ENCODE peak calls at places on chromosomes 6 and 20, in nine cellular contexts. M is fibroblast of lung; X is OCI-LY7; Y is thyroid gland; D is A673; F is breast epithelium; H is naive thymus-derived CD4-positive, alpha-beta T cell; L is ovary; U is A549. I is an unnamed sample.

GRCh38 chr6:93474733-93475179 is 55.4 kb upstream of the EPHA7 start:
- DNase-seq in Y (no peak), X (no peak), U (no peak), D (no peak), M (no peak), F (no peak), L (no peak), H (no peak), I (no peak)

GRCh38 chr6:131379951-131380350 is 193.1 kb upstream of the ARG1 start:
- DNase-seq in L (no peak), U (no peak), F (no peak), X (no peak), D (no peak), Y (no peak), M (peak), H (no peak), I (no peak)

GRCh38 chr20:57867807-57868206 is 158.0 kb upstream of the PMEPA1 start:
- DNase-seq in F (no peak), H (no peak), U (no peak), L (no peak), Y (no peak), M (no peak), D (no peak), X (no peak), I (no peak)

GRCh38 chr6:83908813-83909212 is 49.3 kb downstream of the CYB5R4 start:
- DNase-seq in L (no peak), H (no peak), U (no peak), F (no peak), D (no peak), Y (no peak), M (peak), X (no peak), I (no peak)

GRCh38 chr20:24194133-24194532 is 205.6 kb upstream of the GGTLC1 start:
- DNase-seq in D (no peak), F (no peak), M (no peak), H (no peak), X (no peak), L (no peak), U (no peak), Y (no peak), I (no peak)

GRCh38 chr20:32288225-32288849 is 10.9 kb downstream of the KIF3B start:
- DNase-seq in U (no peak), X (no peak), M (no peak), L (no peak), H (no peak), D (no peak), F (no peak), Y (no peak), I (no peak)

GRCh38 chr6:34149831-34150400 is 4.0 kb upstream of the GRM4 start:
- DNase-seq in X (no peak), U (no peak), H (no peak), L (no peak), Y (no peak), M (no peak), F (no peak), D (no peak), I (no peak)

GRCh38 chr20:31811796-31812728 is 7.1 kb upstream of the MYLK2 start:
- DNase-seq in Y (no peak), D (no peak), X (no peak), M (peak), F (no peak), L (no peak), H (no peak), U (no peak), I (no peak)

GRCh38 chr6:27755768-27756167 is 156.4 kb downstream of the OR2B2 start:
- DNase-seq in Y (no peak), H (no peak), X (no peak), L (no peak), D (no peak), U (no peak), M (no peak), F (no peak), I (no peak)

GRCh38 chr6:167000759-167001158 is 1.6 kb downstream of the CEP43 start:
- DNase-seq in X (peak), L (no peak), U (no peak), Y (no peak), F (no peak), M (no peak), D (no peak), H (no peak), I (no peak)

GRCh38 chr6:25717856-25718740 is 36.4 kb upstream of the SLC17A4 start:
- DNase-seq in L (no peak), U (peak), D (peak), Y (no peak), F (no peak), M (peak), X (peak), H (peak), I (no peak)

GRCh38 chr6:138517635-138518034 is 18.3 kb upstream of the NHSL1 start:
- DNase-seq in H (peak), M (peak), L (no peak), D (peak), Y (peak), F (no peak), X (peak), U (peak), I (no peak)

GRCh38 chr6:33117826-33118277 is 42.1 kb downstream of the HLA-DPB1 start:
- DNase-seq in M (no peak), D (no peak), H (no peak), Y (no peak), F (no peak), L (no peak), U (no peak), X (no peak), I (no peak)

GRCh38 chr6:80182291-80182690 is 75.8 kb downstream of the BCKDHB start:
- DNase-seq in X (no peak), M (peak), U (no peak), D (no peak), Y (no peak), H (no peak), F (no peak), L (no peak), I (no peak)

GRCh38 chr20:10505320-10506226 is 70.5 kb downstream of the SLX4IP start:
- DNase-seq in Y (no peak), H (no peak), L (no peak), U (no peak), M (no peak), F (peak), X (no peak), D (no peak), I (no peak)

GRCh38 chr20:25865715-25866656 is 169.3 kb upstream of the ZNF337 start:
- DNase-seq in F (no peak), X (no peak), D (peak), Y (peak), L (peak), U (peak), M (peak), H (peak), I (peak)

GRCh38 chr20:54398814-54399213 is 76.6 kb upstream of the DOK5 start:
- DNase-seq in Y (no peak), F (no peak), D (no peak), U (no peak), M (no peak), X (no peak), H (no peak), L (no peak), I (no peak)

DNA sequence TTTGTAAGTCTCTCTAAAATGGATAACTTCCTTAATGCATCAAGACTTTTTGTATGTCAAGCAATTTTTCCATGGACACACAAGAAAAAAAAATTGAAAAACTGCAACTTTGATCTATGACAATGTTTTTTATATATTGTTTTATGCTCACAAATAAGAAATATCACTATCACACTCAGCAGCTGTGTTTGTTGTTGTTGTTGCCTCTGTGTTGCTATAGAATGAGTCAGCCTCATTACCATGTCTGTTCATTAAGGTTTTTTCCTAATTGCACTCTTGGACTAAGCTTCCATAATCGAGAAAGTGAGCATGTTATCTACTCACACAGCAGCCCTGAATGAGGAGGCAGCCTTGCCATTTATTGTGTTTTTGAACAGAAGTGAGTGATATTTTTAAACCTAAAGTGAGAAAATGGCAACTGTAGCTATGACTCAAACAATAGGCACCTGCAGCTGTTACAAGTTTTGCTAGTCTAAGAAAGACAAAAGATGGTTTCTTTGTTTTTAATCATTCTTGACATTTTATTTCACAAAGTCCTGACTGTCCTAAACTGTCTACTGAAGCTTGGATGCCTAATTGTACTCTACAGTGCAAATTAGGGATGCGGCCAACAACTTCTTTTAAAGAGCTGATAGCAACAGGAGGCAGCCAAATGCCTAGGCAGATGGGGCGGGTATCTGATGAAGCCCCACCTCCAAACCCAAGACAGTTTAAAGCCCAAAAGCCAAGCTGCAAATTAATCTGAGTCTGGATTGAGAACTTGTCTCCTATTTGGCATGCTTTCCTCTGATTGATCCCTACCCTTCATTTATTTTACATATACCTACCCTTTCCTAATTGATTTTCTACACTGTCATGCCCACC is 77.9 kb upstream of the DOK5 start:
- DNase-seq in U (no peak), F (no peak), M (peak), L (no peak), Y (no peak), X (no peak), D (no peak), H (no peak), I (no peak)
- H3K27ac ChIP-seq in U (no peak), F (no peak), M (no peak), L (no peak), Y (no peak), X (no peak), D (no peak), H (no peak), I (no peak)

GRCh38 chr20:16518784-16519084 is 54.5 kb downstream of the KIF16B start:
- DNase-seq in X (no peak), L (no peak), H (no peak), M (no peak), F (no peak), D (no peak), U (no peak), Y (no peak), I (no peak)
- H3K4me3 ChIP-seq in X (no peak), L (no peak), H (no peak), M (no peak), F (no peak), D (no peak), U (no peak), Y (no peak), I (no peak)

DNA sequence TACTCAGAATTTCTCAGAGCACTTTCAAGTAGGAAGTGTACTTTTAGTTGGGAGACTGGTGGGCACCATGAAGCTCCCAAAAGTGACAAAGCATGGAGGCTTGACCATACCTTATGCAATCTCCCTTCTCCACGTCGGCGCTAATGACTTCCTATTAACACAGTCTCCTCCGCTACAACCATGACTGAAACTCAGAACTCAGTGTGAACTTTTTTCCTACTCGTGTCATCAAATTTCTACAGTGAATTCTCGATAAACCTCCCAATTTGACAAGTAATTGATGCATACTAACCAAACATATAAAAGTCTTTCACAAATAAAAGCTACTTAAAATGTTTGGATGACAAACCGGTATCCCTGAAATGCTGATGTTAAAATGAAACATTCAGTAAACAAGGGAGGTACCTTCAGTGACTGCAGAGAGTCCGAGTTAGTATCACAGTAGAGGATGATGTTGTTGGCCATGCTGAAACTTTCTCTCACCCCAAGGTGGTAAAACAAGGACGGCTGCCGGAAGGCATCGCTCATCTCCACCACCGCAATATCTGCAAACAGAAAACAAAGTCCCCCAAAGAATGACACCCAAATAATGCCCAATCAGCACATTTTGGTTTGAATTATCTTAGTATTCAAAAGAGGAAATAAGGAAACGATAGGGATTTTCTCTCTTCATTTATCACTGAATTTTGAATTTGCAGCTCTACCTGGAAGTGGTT is 72.1 kb downstream of the MAP3K5 start:
- DNase-seq in Y (no peak), D (peak), M (no peak), F (no peak), L (no peak), U (no peak), H (no peak), X (peak), I (no peak)
- H3K27ac ChIP-seq in Y (no peak), D (peak), M (no peak), F (no peak), L (no peak), U (no peak), H (no peak), X (peak), I (peak)

GRCh38 chr20:1665345-1665744 is 7.8 kb upstream of the SIRPG start:
- DNase-seq in U (no peak), F (no peak), Y (no peak), L (no peak), M (no peak), X (no peak), D (no peak), H (no peak), I (no peak)
- H3K4me3 ChIP-seq in U (no peak), F (no peak), Y (no peak), L (no peak), M (no peak), X (no peak), D (no peak), H (peak), I (no peak)

GRCh38 chr6:82246370-82246769 is 1.2 kb downstream of the IBTK start:
- DNase-seq in H (no peak), D (no peak), U (no peak), X (no peak), F (no peak), L (peak), M (no peak), Y (no peak), I (no peak)
- H3K27ac ChIP-seq in H (no peak), D (peak), U (peak), X (peak), F (peak), L (no peak), M (peak), Y (no peak), I (peak)

DNA sequence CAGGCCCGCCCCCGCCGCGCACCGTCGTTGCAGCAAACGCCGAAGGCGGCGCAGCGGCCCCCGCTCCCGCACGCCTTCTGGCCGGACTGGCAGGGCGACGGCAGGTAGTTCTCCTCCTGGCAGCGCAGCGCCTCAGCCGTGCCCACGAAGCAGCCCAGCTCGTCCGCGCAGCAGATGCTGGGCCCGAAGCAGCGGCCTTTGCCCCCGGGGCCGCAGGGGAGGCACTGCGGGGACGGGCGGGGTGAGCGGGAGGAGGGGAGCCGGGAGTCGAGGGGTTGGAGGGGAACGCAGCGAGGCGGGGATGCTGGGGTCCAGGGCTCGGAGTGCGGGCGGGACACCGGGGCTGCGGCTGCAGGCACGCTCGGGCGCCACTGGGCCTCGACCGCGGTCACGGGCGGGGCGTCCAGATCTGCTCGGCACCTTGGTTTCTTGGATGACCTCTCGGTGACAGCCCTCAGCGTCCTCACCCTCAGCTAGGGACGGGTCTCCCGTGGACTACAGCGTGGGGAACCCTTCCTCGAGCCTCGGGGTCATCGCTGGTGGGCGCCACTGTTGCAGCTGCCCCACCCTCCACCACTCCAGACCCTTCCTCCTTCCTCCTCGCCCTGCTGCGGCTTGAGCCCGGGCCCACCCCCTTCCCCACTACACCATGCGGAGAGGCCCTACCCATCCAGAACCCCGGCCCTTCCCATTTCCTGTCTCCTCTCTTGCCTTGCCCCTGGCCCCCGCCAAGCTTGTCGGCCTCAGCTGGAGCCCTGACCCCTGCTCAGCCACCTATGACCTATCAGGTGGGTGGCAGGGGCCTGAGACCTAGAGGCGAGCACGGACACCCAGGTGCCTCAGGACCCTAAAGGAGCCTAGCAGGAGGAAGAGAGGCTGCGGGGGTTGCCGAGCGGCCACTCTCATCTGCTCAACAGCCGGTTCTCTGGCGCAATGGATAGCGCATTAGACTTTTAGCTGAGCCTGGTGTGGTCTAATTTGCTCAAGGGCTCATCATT is 1.3 kb downstream of the AVP start:
- DNase-seq in Y (no peak), X (no peak), L (no peak), M (no peak), H (peak), F (no peak), U (no peak), D (no peak), I (peak)
- H3K4me3 ChIP-seq in Y (no peak), X (no peak), L (no peak), M (no peak), H (peak), F (no peak), U (peak), D (no peak), I (peak)

GRCh38 chr6:36516991-36517390 is 30.3 kb downstream of the STK38 start:
- DNase-seq in M (no peak), H (no peak), D (no peak), Y (no peak), X (no peak), L (no peak), U (no peak), F (no peak), I (no peak)

GRCh38 chr6:36517408-36517807 is 29.9 kb downstream of the STK38 start:
- DNase-seq in M (no peak), F (no peak), L (no peak), Y (no peak), U (no peak), H (no peak), D (no peak), X (no peak), I (no peak)

GRCh38 chr6:36514554-36515456 is 32.5 kb downstream of the STK38 start:
- DNase-seq in M (no peak), L (no peak), X (no peak), H (no peak), F (no peak), U (no peak), Y (no peak), D (no peak), I (no peak)

GRCh38 chr6:36515844-36516243 is 31.4 kb downstream of the STK38 start:
- DNase-seq in F (no peak), U (no peak), D (no peak), H (no peak), L (no peak), M (no peak), X (no peak), Y (no peak), I (no peak)

DNA sequence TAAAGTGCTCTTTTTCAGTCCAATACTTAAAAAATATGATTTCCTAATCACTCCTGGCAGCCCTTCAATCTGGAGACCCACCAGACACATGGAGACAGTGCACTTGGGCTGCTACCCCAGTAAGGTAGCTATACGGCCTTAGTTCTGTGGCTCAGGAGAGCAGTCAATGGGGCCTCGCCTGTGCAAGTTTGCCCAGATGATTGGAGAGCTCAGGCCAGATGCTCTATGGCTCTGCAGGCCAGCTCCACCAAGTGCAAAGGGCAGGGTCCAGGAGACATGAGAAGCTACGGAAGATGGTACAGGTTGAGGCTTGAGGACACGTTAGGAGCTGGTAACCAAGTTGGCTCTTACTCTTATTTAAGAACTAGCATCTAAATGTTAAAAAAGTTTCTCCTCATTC is 30.7 kb downstream of the STK38 start:
- DNase-seq in U (no peak), F (no peak), Y (no peak), X (no peak), M (no peak), L (no peak), D (no peak), H (no peak), I (no peak)
- H3K27ac ChIP-seq in U (no peak), F (no peak), Y (no peak), X (no peak), M (no peak), L (no peak), D (no peak), H (no peak), I (no peak)

GRCh38 chr6:130057495-130057894 is 39.1 kb downstream of the L3MBTL3 start:
- DNase-seq in X (no peak), D (no peak), H (no peak), L (no peak), U (no peak), M (no peak), Y (no peak), F (no peak), I (no peak)
- H3K4me3 ChIP-seq in X (no peak), D (no peak), H (no peak), L (no peak), U (no peak), M (no peak), Y (no peak), F (no peak), I (no peak)

I was measured in left lung.